ENCODE peak calls at places on chromosome 2, in seven cellular contexts. J, E, G, H, Q, C and D are unnamed samples.

GRCh38 chr2:43464546-43464945 is 131.3 kb downstream of the THADA start:
- DNase-seq in H (no peak), C (no peak), Q (no peak), E (no peak), G (no peak), J (no peak), D (no peak)

GRCh38 chr2:222302178-222303018 is 3.6 kb upstream of the PAX3 start:
- DNase-seq in Q (no peak), C (no peak), H (no peak), G (no peak), J (no peak), E (no peak), D (no peak)

GRCh38 chr2:133169527-133169926 is 398.7 kb downstream of the NCKAP5 start:
- DNase-seq in C (no peak), J (no peak), E (no peak), H (no peak), Q (no peak), G (no peak), D (no peak)

GRCh38 chr2:69914235-69915049 is 467 bp upstream of the MXD1 start:
- DNase-seq in Q (peak), J (peak), C (peak), H (peak), G (peak), E (peak), D (peak)

GRCh38 chr2:172701250-172701649 is 34.4 kb upstream of the RAPGEF4 start:
- DNase-seq in Q (no peak), G (peak), H (no peak), J (no peak), C (no peak), E (peak), D (no peak)

GRCh38 chr2:30252723-30253688 is 21.7 kb downstream of the LBH start:
- DNase-seq in H (no peak), E (peak), C (peak), G (peak), J (no peak), Q (no peak), D (peak)

GRCh38 chr2:24819442-24820174 is 26.4 kb downstream of the CENPO start:
- DNase-seq in H (peak), E (no peak), C (no peak), Q (no peak), J (no peak), G (no peak), D (no peak)

GRCh38 chr2:128447538-128447885 is 128.8 kb upstream of the HS6ST1 start:
- DNase-seq in H (no peak), E (no peak), J (no peak), G (no peak), Q (peak), C (no peak), D (no peak)

GRCh38 chr2:31382452-31383120 is 32.0 kb downstream of the XDH start:
- DNase-seq in J (no peak), C (no peak), G (no peak), Q (no peak), H (no peak), E (no peak), D (no peak)

GRCh38 chr2:209094221-209094620 is 329.6 kb upstream of the MAP2 start:
- DNase-seq in E (no peak), C (no peak), H (no peak), Q (no peak), G (no peak), J (no peak), D (no peak)